ENCODE peak calls at places on chromosome 20, in ten cellular contexts. D is adrenal gland; L is ovary; X is psoas muscle; O is CD8-positive, alpha-beta T cell; Y is stomach; U is right lobe of liver; J is transverse colon; V is HepG2; E is effector memory CD4-positive, alpha-beta T cell. G is an unnamed sample. For H3K36me3, the result is how much of the 10 kb centered on the place peaks cover.

GRCh38 chr20:32476684-32477593 is 108.2 kb downstream of the NOL4L start:
- DNase-seq in E (no peak), L (no peak), Y (no peak), J (no peak), D (no peak), O (no peak), X (peak), U (no peak), V (no peak), G (peak)

GRCh38 chr20:5710551-5710950 is 39.6 kb upstream of the SHLD1 start:
- DNase-seq in Y (no peak), D (no peak), U (no peak), J (no peak), L (no peak), X (no peak), O (no peak), V (no peak), E (no peak), G (no peak)

GRCh38 chr20:49344975-49345374 is 67.1 kb upstream of the ZNFX1 start:
- DNase-seq in E (no peak), V (no peak), D (peak), U (no peak), X (peak), Y (no peak), J (peak), O (no peak), L (peak), G (peak)

GRCh38 chr20:4521170-4521968 is 200.3 kb upstream of the PRND start:
- DNase-seq in V (no peak), X (no peak), E (no peak), Y (no peak), D (no peak), U (no peak), O (no peak), L (no peak), J (no peak), G (no peak)

GRCh38 chr20:58553841-58554240 is 38.6 kb upstream of the APCDD1L start:
- DNase-seq in Y (no peak), X (peak), L (peak), D (no peak), E (no peak), J (no peak), O (no peak), V (no peak), U (no peak), G (peak)

GRCh38 chr20:9025643-9026042 is 43.2 kb upstream of the PLCB4 start:
- DNase-seq in Y (no peak), U (no peak), L (no peak), J (no peak), E (no peak), V (no peak), O (no peak), D (no peak), X (no peak), G (no peak)

GRCh38 chr20:8425802-8426201 is 293.7 kb downstream of the PLCB1 start:
- DNase-seq in L (no peak), V (no peak), X (no peak), D (no peak), E (no peak), O (no peak), J (no peak), Y (no peak), U (no peak), G (no peak)

GRCh38 chr20:6692566-6693168 is 74.8 kb upstream of the BMP2 start:
- DNase-seq in X (peak), U (no peak), O (no peak), V (no peak), D (peak), L (no peak), E (no peak), Y (no peak), J (peak), G (no peak)

GRCh38 chr20:51510961-51511360 is 31.6 kb downstream of the NFATC2 start:
- DNase-seq in U (no peak), V (no peak), E (no peak), O (no peak), Y (no peak), L (no peak), X (no peak), J (no peak), D (no peak), G (no peak)

GRCh38 chr20:9520096-9520495 is 5.7 kb downstream of the LAMP5 start:
- DNase-seq in D (no peak), J (no peak), Y (no peak), X (no peak), O (no peak), V (no peak), L (no peak), E (no peak), U (no peak), G (no peak)

GRCh38 chr20:13081877-13082276 is 73.1 kb downstream of the SPTLC3 start:
- DNase-seq in U (no peak), J (no peak), L (no peak), Y (no peak), O (no peak), X (no peak), E (no peak), D (no peak), V (no peak), G (no peak)

GRCh38 chr20:58293453-58293852 is 16.1 kb upstream of the RAB22A start:
- DNase-seq in Y (no peak), X (no peak), V (peak), D (no peak), J (no peak), U (no peak), E (no peak), O (no peak), L (no peak), G (peak)

GRCh38 chr20:443223-443793 is 19.0 kb downstream of the TBC1D20 start:
- DNase-seq in X (no peak), V (no peak), U (no peak), E (no peak), Y (no peak), L (no peak), J (no peak), O (no peak), D (no peak), G (no peak)
- H3K36me3 ChIP-seq in X (under half), V (half or more), U (half or more), E (under half), Y (half or more), L (under half), J (under half), O (under half), D (under half), G (under half)

DNA sequence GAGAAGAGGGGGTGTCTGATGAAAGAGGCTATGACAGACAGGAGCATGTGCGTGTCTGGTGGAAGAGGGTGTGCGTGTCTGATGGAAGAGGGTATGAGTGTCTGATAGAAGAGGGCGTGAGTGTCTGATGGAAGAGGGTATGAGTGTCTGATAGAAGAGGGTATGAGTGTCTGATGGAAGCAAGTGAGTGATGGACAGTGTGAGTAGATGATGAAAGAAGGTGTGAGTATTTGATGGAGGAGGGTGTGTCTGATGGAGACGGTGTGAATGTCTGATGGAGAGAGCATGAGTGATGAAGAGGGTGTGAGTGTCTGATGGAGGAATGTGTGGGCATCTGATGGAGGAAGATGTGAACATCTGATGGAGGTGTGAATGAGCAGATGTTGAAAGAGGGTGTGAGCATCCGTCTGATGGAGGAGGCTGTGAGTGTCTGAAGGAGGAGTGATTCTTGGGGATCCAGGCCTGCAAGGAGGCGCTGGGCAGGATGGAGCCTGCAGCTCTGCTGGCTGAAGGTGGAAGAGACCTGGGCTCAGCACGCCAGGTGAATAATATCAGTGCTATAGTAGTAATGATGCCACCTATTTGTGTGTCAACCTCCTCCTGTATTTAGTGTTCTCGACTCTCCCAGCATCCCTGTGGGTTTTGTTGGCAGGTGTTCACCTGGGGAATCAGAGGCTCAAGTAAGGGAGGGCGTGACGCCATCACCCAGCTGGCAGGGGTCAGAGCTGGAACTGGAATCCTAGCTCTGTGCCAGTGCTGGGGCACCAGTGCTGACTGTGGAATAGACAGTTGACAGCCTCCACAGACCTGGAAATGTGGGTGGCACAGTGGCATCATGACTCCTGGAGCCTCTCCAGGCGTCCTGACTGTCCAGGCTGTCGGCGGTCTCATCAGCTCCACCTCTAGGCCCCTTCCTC is 103.1 kb downstream of the SYCP2 start:
- DNase-seq in D (no peak), U (no peak), Y (no peak), L (no peak), E (no peak), X (no peak), J (no peak), V (no peak), O (no peak), G (no peak)
- H3K27ac ChIP-seq in D (no peak), U (no peak), Y (no peak), L (no peak), E (no peak), X (no peak), J (no peak), V (no peak), O (no peak), G (no peak)

GRCh38 chr20:62286493-62287064 is 16.2 kb upstream of the ADRM1 start:
- DNase-seq in O (no peak), V (no peak), J (no peak), D (no peak), U (no peak), Y (no peak), L (no peak), X (no peak), E (no peak), G (no peak)

GRCh38 chr20:62285722-62286121 is 17.1 kb upstream of the ADRM1 start:
- DNase-seq in X (no peak), J (no peak), D (peak), O (no peak), E (no peak), L (no peak), V (no peak), U (peak), Y (no peak), G (no peak)

GRCh38 chr20:62288535-62289105 is 14.2 kb upstream of the ADRM1 start:
- DNase-seq in O (no peak), J (no peak), L (no peak), U (no peak), X (no peak), D (no peak), Y (no peak), E (no peak), V (no peak), G (no peak)

GRCh38 chr20:62287759-62288534 is 14.8 kb upstream of the ADRM1 start:
- DNase-seq in V (no peak), E (no peak), J (no peak), L (no peak), X (no peak), O (no peak), D (no peak), Y (no peak), U (no peak), G (no peak)

DNA sequence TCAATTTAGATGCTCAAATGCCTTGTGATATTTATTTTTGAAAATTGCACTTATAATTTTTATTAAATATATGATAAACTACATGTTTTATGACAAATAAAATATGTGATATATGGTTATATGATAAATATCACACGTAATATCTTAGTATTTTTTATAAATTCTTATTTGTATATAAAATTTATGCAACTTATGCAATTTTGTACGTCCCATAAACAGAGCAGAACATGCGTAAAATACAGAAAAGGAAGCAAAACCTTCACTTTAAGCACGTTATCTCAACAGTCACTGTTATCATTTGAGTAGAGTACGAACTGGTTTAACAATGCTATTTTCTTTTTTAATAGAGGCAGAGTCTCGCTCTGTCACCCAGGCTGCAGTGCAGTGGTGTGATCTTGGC is 15.7 kb upstream of the ADRM1 start:
- DNase-seq in U (no peak), J (no peak), X (no peak), V (no peak), O (no peak), L (no peak), D (no peak), Y (no peak), E (no peak), G (no peak)
- H3K36me3 ChIP-seq in U (under half), J (under half), X (under half), V (under half), O (under half), L (under half), D (under half), Y (half or more), E (half or more), G (under half)

GRCh38 chr20:63301671-63302070 is 8.7 kb downstream of the COL20A1 start:
- DNase-seq in X (no peak), J (no peak), V (no peak), U (no peak), E (no peak), Y (no peak), L (no peak), O (no peak), D (no peak), G (no peak)
- H3K27ac ChIP-seq in X (no peak), J (no peak), V (no peak), U (no peak), E (no peak), Y (no peak), L (no peak), O (no peak), D (no peak), G (no peak)

GRCh38 chr20:37185681-37186080 is 6.3 kb upstream of the MROH8 start:
- DNase-seq in J (peak), U (no peak), O (no peak), X (no peak), V (no peak), E (no peak), D (peak), Y (no peak), L (no peak), G (no peak)
- H3K36me3 ChIP-seq in J (under half), U (under half), O (under half), X (under half), V (under half), E (half or more), D (under half), Y (half or more), L (under half), G (half or more)

GRCh38 chr20:17936306-17936790 is 32.2 kb downstream of the SNX5 start:
- DNase-seq in O (no peak), X (no peak), E (no peak), L (no peak), U (no peak), Y (no peak), D (no peak), J (no peak), V (no peak), G (no peak)
- H3K27ac ChIP-seq in O (no peak), X (peak), E (no peak), L (peak), U (no peak), Y (peak), D (no peak), J (peak), V (no peak), G (no peak)

GRCh38 chr20:25484911-25485511 is 77.5 kb downstream of the GINS1 start:
- DNase-seq in L (no peak), D (no peak), Y (no peak), U (no peak), O (no peak), V (no peak), X (no peak), E (no peak), J (no peak), G (no peak)
- H3K36me3 ChIP-seq in L (under half), D (under half), Y (half or more), U (under half), O (under half), V (under half), X (under half), E (under half), J (under half), G (under half)

GRCh38 chr20:15675151-15675550 is 898.1 kb downstream of the KIF16B start:
- DNase-seq in L (no peak), U (no peak), D (no peak), X (no peak), O (no peak), E (no peak), Y (no peak), V (no peak), J (no peak), G (no peak)

GRCh38 chr20:15676815-15677214 is 896.4 kb downstream of the KIF16B start:
- DNase-seq in L (no peak), O (no peak), E (no peak), J (no peak), X (no peak), D (no peak), U (no peak), Y (no peak), V (no peak), G (no peak)

GRCh38 chr20:15675813-15676484 is 897.3 kb downstream of the KIF16B start:
- DNase-seq in O (no peak), D (no peak), L (no peak), Y (no peak), J (no peak), U (no peak), X (no peak), V (no peak), E (no peak), G (no peak)

GRCh38 chr20:15674253-15675145 is 898.7 kb downstream of the KIF16B start:
- DNase-seq in L (no peak), U (no peak), Y (no peak), D (no peak), E (no peak), V (no peak), J (no peak), O (no peak), X (no peak), G (no peak)

DNA sequence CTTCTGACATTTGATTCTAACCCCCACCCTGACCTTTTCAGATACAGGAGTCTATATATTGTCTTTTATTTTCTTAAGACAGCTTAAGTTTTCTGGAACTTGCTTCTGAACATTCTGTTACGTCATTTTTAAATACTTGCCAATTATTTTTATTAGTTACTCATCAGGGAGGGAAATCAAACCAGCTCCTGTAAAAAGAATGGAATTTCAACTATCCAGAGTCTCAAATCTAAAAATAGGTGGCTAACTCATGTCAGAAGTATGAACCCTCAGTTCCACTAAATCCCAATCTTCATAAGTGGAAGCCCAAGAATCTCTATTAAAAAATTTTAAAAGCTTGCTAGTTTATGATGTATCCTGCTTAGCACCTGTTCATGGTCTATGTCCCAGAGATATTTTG is 900.0 kb downstream of the KIF16B start:
- DNase-seq in D (no peak), O (no peak), J (no peak), U (no peak), L (no peak), E (no peak), Y (no peak), X (no peak), V (no peak), G (no peak)
- H3K27ac ChIP-seq in D (no peak), O (no peak), J (no peak), U (no peak), L (no peak), E (no peak), Y (no peak), X (no peak), V (no peak), G (no peak)

GRCh38 chr20:62350098-62350628 is 16.9 kb downstream of the LAMA5 start:
- DNase-seq in U (peak), Y (peak), L (no peak), O (no peak), D (no peak), X (peak), V (no peak), E (no peak), J (peak), G (no peak)
- H3K36me3 ChIP-seq in U (under half), Y (under half), L (under half), O (under half), D (under half), X (under half), V (under half), E (under half), J (under half), G (under half)

G was measured in SJCRH30.